ENCODE peak calls at places on chromosomes 7 and 10, in seven cellular contexts. A is cardiac muscle cell; C is mesenchymal stem cell; O is LoVo; P is activated effector memory CD4-positive, alpha-beta T cell treated with anti-CD3 and anti-CD28 coated beads, Interleukin-2, amount 50 U/mL, for 16 hours; X is endothelial cell; M is stimulated activated CD4-positive, alpha-beta T cell treated with anti-CD3 and anti-CD28 coated beads, Interleukin-4, amount 100 ng/mL, for 4 hours. R is an unnamed sample.

GRCh38 chr10:86664370-86665217 is 3.7 kb upstream of the LDB3 start:
- DNase-seq in X (no peak), P (no peak), A (no peak), C (no peak), O (no peak), M (no peak), R (no peak)

GRCh38 chr7:7795736-7796135 is 77.3 kb upstream of the RPA3 start:
- DNase-seq in O (peak; percentile 60), A (no peak), X (no peak), M (no peak), P (no peak), C (peak; percentile 92), R (no peak)

GRCh38 chr10:78745445-78745844 is 323.3 kb upstream of the ZMIZ1 start:
- DNase-seq in M (no peak), A (no peak), X (no peak), O (no peak), C (no peak), P (no peak), R (peak; percentile 72)

GRCh38 chr10:51297438-51297837 is 223.2 kb downstream of the PRKG1 start:
- DNase-seq in C (peak; percentile 38), P (no peak), O (no peak), A (no peak), M (no peak), X (no peak), R (no peak)

GRCh38 chr7:27143022-27143949 is at the start of gene HOXA5:
- DNase-seq in M (no peak), X (peak; percentile 86), O (no peak), P (no peak), A (peak; percentile 40), C (peak; percentile 84), R (no peak)

GRCh38 chr10:24857001-24857695 is 95.3 kb downstream of the PRTFDC1 start:
- DNase-seq in O (no peak), P (no peak), M (no peak), X (no peak), C (no peak), A (no peak), R (no peak)

GRCh38 chr10:5574642-5575131 is 49.9 kb downstream of the CALML3 start:
- DNase-seq in C (no peak), A (no peak), O (no peak), P (peak; percentile 42), M (no peak), X (no peak), R (no peak)

GRCh38 chr7:50607524-50608125 is 42.4 kb upstream of the DDC start:
- DNase-seq in C (no peak), M (no peak), P (no peak), O (no peak), A (no peak), X (no peak), R (no peak)

GRCh38 chr7:22317632-22318031 is 39.3 kb downstream of the RAPGEF5 start:
- DNase-seq in M (no peak), P (no peak), X (no peak), A (no peak), O (no peak), C (no peak), R (no peak)

GRCh38 chr7:22430457-22430856 is 69.5 kb downstream of the STEAP1B start:
- DNase-seq in P (no peak), M (no peak), A (peak; percentile 14), C (no peak), X (no peak), O (no peak), R (no peak)

GRCh38 chr10:33521904-33522303 is 187.4 kb upstream of the NRP1 start:
- DNase-seq in X (no peak), C (no peak), M (no peak), A (no peak), P (no peak), O (no peak), R (no peak)

R was measured in mesenteric fat pad.